ENCODE peak calls at places on chromosomes 4 and X, in five cellular contexts. Q is cardiac muscle cell, B is OCI-LY7, N is lower lobe of right lung, C is mucosa of descending colon. G is an unnamed sample.

GRCh38 chr4:144578681-144579080 is 67.3 kb upstream of the HHIP start:
- DNase-seq in Q (no peak), B (no peak), N (no peak), C (no peak), G (no peak)

GRCh38 chrX:111098874-111099273 is 2.9 kb downstream of the PAK3 start:
- DNase-seq in Q (peak; percentile 75), B (peak; percentile 23), N (peak; percentile 52), C (peak; percentile 54), G (peak; percentile 64)

GRCh38 chrX:44872319-44872816 is 620 bp upstream of the KDM6A start:
- DNase-seq in Q (no peak), B (no peak), N (no peak), C (peak; percentile 40), G (no peak)

GRCh38 chr4:2482693-2483092 is 13.8 kb downstream of the RNF4 start:
- DNase-seq in Q (no peak), B (peak; percentile 55), N (no peak), C (peak; percentile 38), G (no peak)

GRCh38 chr4:94559351-94559806 is 107.6 kb downstream of the PDLIM5 start:
- DNase-seq in Q (no peak), B (no peak), N (no peak), C (no peak), G (no peak)

GRCh38 chr4:168871686-168872085 is 138.4 kb downstream of the CBR4 start:
- DNase-seq in Q (no peak), B (no peak), N (no peak), C (no peak), G (no peak)

GRCh38 chr4:100988876-100989275 is 358.4 kb downstream of the PPP3CA start:
- DNase-seq in Q (no peak), B (no peak), N (no peak), C (no peak), G (no peak)

GRCh38 chr4:177408023-177408422 is 34.2 kb downstream of the AGA start:
- DNase-seq in Q (no peak), B (no peak), N (no peak), C (no peak), G (no peak)

GRCh38 chr4:2064276-2064991 is 5.3 kb downstream of the NAT8L start:
- DNase-seq in Q (no peak), B (no peak), N (peak; percentile 44), C (peak; percentile 79), G (no peak)

GRCh38 chr4:165991325-165992180 is 118.5 kb downstream of the TLL1 start:
- DNase-seq in Q (no peak), B (no peak), N (no peak), C (no peak), G (no peak)

GRCh38 chr4:94826206-94826605 is 68.5 kb downstream of the BMPR1B start:
- DNase-seq in Q (no peak), B (no peak), N (no peak), C (peak; percentile 11), G (no peak)

GRCh38 chrX:1581132-1581531 is 10.3 kb upstream of the AKAP17A start:
- DNase-seq in Q (peak; percentile 23), B (peak; percentile 85), N (no peak), C (peak; percentile 83), G (peak; percentile 36)

GRCh38 chrX:109656774-109657173 is 31.8 kb upstream of the KCNE5 start:
- DNase-seq in Q (no peak), B (no peak), N (no peak), C (no peak), G (no peak)

GRCh38 chr4:8537041-8537461 is 43.1 kb upstream of the GPR78 start:
- DNase-seq in Q (no peak), B (no peak), N (no peak), C (peak; percentile 74), G (no peak)

GRCh38 chr4:68074397-68074796 is 55.3 kb downstream of the TMPRSS11F start:
- DNase-seq in Q (no peak), B (no peak), N (no peak), C (no peak), G (no peak)

GRCh38 chrX:45781901-45782553 is 581.4 kb upstream of the DIPK2B start:
- DNase-seq in Q (no peak), B (no peak), N (no peak), C (no peak), G (no peak)

GRCh38 chr4:123826896-123827295 is 430.3 kb downstream of the SPRY1 start:
- DNase-seq in Q (no peak), B (no peak), N (no peak), C (no peak), G (no peak)

GRCh38 chr4:141486375-141486997 is 149.9 kb upstream of the IL15 start:
- DNase-seq in Q (no peak), B (no peak), N (no peak), C (no peak), G (no peak)

GRCh38 chr4:117134386-117134785 is 49.0 kb upstream of the TRAM1L1 start:
- DNase-seq in Q (peak; percentile 61), B (no peak), N (no peak), C (peak; percentile 6), G (no peak)

GRCh38 chr4:26909369-26909768 is 48.7 kb downstream of the STIM2 start:
- DNase-seq in Q (no peak), B (no peak), N (no peak), C (no peak), G (no peak)

GRCh38 chr4:138910914-138911336 is 104.7 kb upstream of the NOCT start:
- DNase-seq in Q (peak; percentile 46), B (no peak), N (peak; percentile 76), C (peak; percentile 72), G (no peak)

GRCh38 chr4:129364747-129365452 is 268.9 kb downstream of the C4orf33 start:
- DNase-seq in Q (peak; percentile 53), B (no peak), N (no peak), C (no peak), G (no peak)

GRCh38 chr4:85913925-85914694 is 439.2 kb downstream of the ARHGAP24 start:
- DNase-seq in Q (no peak), B (no peak), N (no peak), C (no peak), G (no peak)

GRCh38 chr4:85909851-85910250 is 434.9 kb downstream of the ARHGAP24 start:
- DNase-seq in Q (no peak), B (no peak), N (peak; percentile 39), C (no peak), G (no peak)

GRCh38 chr4:85905761-85906160 is 430.8 kb downstream of the ARHGAP24 start:
- DNase-seq in Q (no peak), B (no peak), N (no peak), C (no peak), G (no peak)

GRCh38 chr4:85910985-85911384 is 436.0 kb downstream of the ARHGAP24 start:
- DNase-seq in Q (no peak), B (no peak), N (peak; percentile 34), C (no peak), G (no peak)
- H3K9me3 ChIP-seq in Q (no peaks in the 10 kb centered on the region), B (no peaks in the 10 kb centered on the region), N (no peaks in the 10 kb centered on the region), C (no peaks in the 10 kb centered on the region), G (no peaks in the 10 kb centered on the region)

DNA sequence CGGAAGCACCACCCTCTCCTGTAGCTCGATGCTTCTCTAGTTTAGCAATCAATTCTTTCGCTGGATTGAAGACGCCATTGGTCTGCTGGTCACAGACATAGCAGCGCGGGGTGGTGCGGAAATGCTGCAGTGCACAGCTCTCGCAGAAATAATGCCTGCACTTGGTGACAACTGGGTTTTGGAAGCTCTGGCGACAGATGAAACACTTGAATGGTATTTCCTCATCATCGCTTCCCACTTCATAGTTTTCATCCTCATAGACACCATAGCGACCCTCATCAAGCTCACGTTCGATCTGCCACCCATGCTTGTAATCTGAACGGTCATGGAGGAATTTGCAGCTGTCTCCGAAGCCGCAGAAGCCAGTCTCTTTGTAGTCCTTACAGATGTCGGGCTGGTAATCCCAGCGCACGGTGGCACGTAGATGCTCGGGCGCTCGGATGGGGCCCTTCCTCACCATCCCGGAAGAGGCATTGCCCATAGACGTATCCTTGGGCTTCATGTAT is 854 bp downstream of the RNF113A start:
- DNase-seq in Q (peak; percentile 41), B (peak; percentile 55), N (peak; percentile 50), C (peak; percentile 35), G (peak; percentile 10)
- H3K9me3 ChIP-seq in Q (no peaks in the 10 kb centered on the region), B (no peaks in the 10 kb centered on the region), N (no peaks in the 10 kb centered on the region), C (no peaks in the 10 kb centered on the region), G (no peaks in the 10 kb centered on the region)

GRCh38 chrX:42772874-42773273 is 5.1 kb downstream of the PPP1R2C start:
- DNase-seq in Q (no peak), B (peak; percentile 80), N (no peak), C (no peak), G (no peak)

GRCh38 chrX:42776195-42776594 is 1.8 kb downstream of the PPP1R2C start:
- DNase-seq in Q (no peak), B (peak; percentile 66), N (no peak), C (no peak), G (no peak)

GRCh38 chrX:42771836-42772335 is 6.1 kb downstream of the PPP1R2C start:
- DNase-seq in Q (no peak), B (no peak), N (no peak), C (no peak), G (no peak)

GRCh38 chrX:42770566-42770965 is 7.4 kb downstream of the PPP1R2C start:
- DNase-seq in Q (no peak), B (no peak), N (no peak), C (no peak), G (no peak)
- H3K9me3 ChIP-seq in Q (no peaks in the 10 kb centered on the region), B (no peaks in the 10 kb centered on the region), N (no peaks in the 10 kb centered on the region), C (no peaks in the 10 kb centered on the region), G (no peaks in the 10 kb centered on the region)

GRCh38 chr4:6062133-6062532 is 43.9 kb upstream of the C4orf50 start:
- DNase-seq in Q (no peak), B (no peak), N (no peak), C (no peak), G (no peak)
- H3K9me3 ChIP-seq in Q (no peaks in the 10 kb centered on the region), B (peaks cover 23% of the 10 kb centered on the region), N (peaks cover 34% of the 10 kb centered on the region), C (peaks cover 41% of the 10 kb centered on the region), G (peaks cover 12% of the 10 kb centered on the region)

GRCh38 chr4:71816676-71817303 is 32.9 kb upstream of the GC start:
- DNase-seq in Q (no peak), B (no peak), N (no peak), C (no peak), G (no peak)
- H3K9me3 ChIP-seq in Q (no peaks in the 10 kb centered on the region), B (no peaks in the 10 kb centered on the region), N (no peaks in the 10 kb centered on the region), C (no peaks in the 10 kb centered on the region), G (no peaks in the 10 kb centered on the region)

GRCh38 chrX:81542255-81542654 is 340.4 kb downstream of the SH3BGRL start:
- DNase-seq in Q (no peak), B (no peak), N (no peak), C (no peak), G (no peak)
- H3K9me3 ChIP-seq in Q (no peaks in the 10 kb centered on the region), B (no peaks in the 10 kb centered on the region), N (no peaks in the 10 kb centered on the region), C (no peaks in the 10 kb centered on the region), G (no peaks in the 10 kb centered on the region)

GRCh38 chr4:43238556-43238955 is 346.0 kb downstream of the GRXCR1 start:
- DNase-seq in Q (no peak), B (no peak), N (no peak), C (no peak), G (no peak)
- H3K9me3 ChIP-seq in Q (no peaks in the 10 kb centered on the region), B (no peaks in the 10 kb centered on the region), N (no peaks in the 10 kb centered on the region), C (peaks cover 19% of the 10 kb centered on the region), G (no peaks in the 10 kb centered on the region)

GRCh38 chr4:24968992-24969391 is 56.1 kb upstream of the CCDC149 start:
- DNase-seq in Q (no peak), B (no peak), N (no peak), C (no peak), G (no peak)

GRCh38 chr4:24966076-24966475 is 53.2 kb upstream of the CCDC149 start:
- DNase-seq in Q (no peak), B (no peak), N (no peak), C (no peak), G (no peak)

GRCh38 chr4:24967346-24967745 is 54.5 kb upstream of the CCDC149 start:
- DNase-seq in Q (no peak), B (no peak), N (no peak), C (no peak), G (no peak)

GRCh38 chr4:24965627-24966026 is 52.8 kb upstream of the CCDC149 start:
- DNase-seq in Q (no peak), B (peak; percentile 68), N (no peak), C (no peak), G (no peak)

GRCh38 chr4:24963277-24963676 is 50.4 kb upstream of the CCDC149 start:
- DNase-seq in Q (no peak), B (no peak), N (no peak), C (no peak), G (no peak)
- H3K9me3 ChIP-seq in Q (no peaks in the 10 kb centered on the region), B (peaks cover 27% of the 10 kb centered on the region), N (no peaks in the 10 kb centered on the region), C (peaks cover 9% of the 10 kb centered on the region), G (no peaks in the 10 kb centered on the region)